ENCODE peak calls at places on chromosomes 6 and 20, in nine cellular contexts. B is activated CD8-positive, alpha-beta memory T cell treated with anti-CD3 and anti-CD28 coated beads, Interleukin-2, amount 10 ng/mL, durations not matched to agents 7 days and 5 days; W is left ventricle myocardium inferior; E is HS-27A; X is cerebellar cortex; H is HS-5; D is T follicular helper cell; K is activated CD4-positive, alpha-beta T cell treated with anti-CD3 and anti-CD28 coated beads, Interleukin-2, amount 50 U/mL, for 48 hours; Q is T-helper 1 cell. O is an unnamed sample.

GRCh38 chr6:156779206-156780116 is 2.3 kb downstream of the ARID1B start:
- DNase-seq in B (peak; percentile 68), W (peak; percentile 64), E (no peak), X (peak; percentile 52), H (no peak), D (peak; percentile 34), K (peak; percentile 66), Q (peak; percentile 41), O (peak; percentile 86)

GRCh38 chr6:113651120-113651519 is 206.0 kb upstream of the MARCKS start:
- DNase-seq in B (no peak), W (peak; percentile 62), E (no peak), X (no peak), H (no peak), D (no peak), K (no peak), Q (no peak), O (no peak)

GRCh38 chr6:22954749-22955385 is 385.5 kb downstream of the HDGFL1 start:
- DNase-seq in B (no peak), W (no peak), E (no peak), X (no peak), H (no peak), D (no peak), K (no peak), Q (no peak), O (no peak)

GRCh38 chr6:108169801-108170606 is 4.2 kb downstream of the NR2E1 start:
- DNase-seq in B (no peak), W (no peak), E (no peak), X (no peak), H (no peak), D (no peak), K (no peak), Q (no peak), O (no peak)

GRCh38 chr6:108074057-108074358 is 533 bp downstream of the OSTM1 start:
- DNase-seq in B (no peak), W (no peak), E (no peak), X (no peak), H (no peak), D (no peak), K (no peak), Q (no peak), O (no peak)

GRCh38 chr20:63697868-63698545 is 1.6 kb downstream of the TNFRSF6B start:
- DNase-seq in B (no peak), W (no peak), E (no peak), X (no peak), H (no peak), D (no peak), K (no peak), Q (no peak), O (no peak)

GRCh38 chr6:30886897-30887255 is 2.6 kb downstream of the DDR1 start:
- DNase-seq in B (no peak), W (no peak), E (no peak), X (no peak), H (no peak), D (no peak), K (no peak), Q (no peak), O (no peak)

GRCh38 chr6:42441059-42441471 is 10.7 kb downstream of the TRERF1 start:
- DNase-seq in B (no peak), W (no peak), E (no peak), X (no peak), H (no peak), D (no peak), K (no peak), Q (no peak), O (no peak)

GRCh38 chr6:126535138-126535537 is 195.2 kb downstream of the CENPW start:
- DNase-seq in B (no peak), W (no peak), E (no peak), X (no peak), H (no peak), D (no peak), K (no peak), Q (no peak), O (no peak)

GRCh38 chr6:46024122-46024769 is 8.6 kb upstream of the CLIC5 start:
- DNase-seq in B (no peak), W (no peak), E (no peak), X (no peak), H (no peak), D (no peak), K (no peak), Q (no peak), O (no peak)

GRCh38 chr20:52230406-52230805 is 38.8 kb upstream of the ZFP64 start:
- DNase-seq in B (no peak), W (no peak), E (peak; percentile 15), X (no peak), H (peak; percentile 95), D (no peak), K (no peak), Q (no peak), O (no peak)

GRCh38 chr20:62065669-62066338 is at the start of gene TAF4:
- DNase-seq in B (peak; percentile 82), W (peak; percentile 75), E (peak; percentile 9), X (peak; percentile 58), H (no peak), D (peak; percentile 75), K (peak; percentile 76), Q (peak; percentile 70), O (peak; percentile 93)

GRCh38 chr20:43915209-43916072 is 789 bp downstream of the TOX2 start:
- DNase-seq in B (no peak), W (no peak), E (no peak), X (no peak), H (no peak), D (no peak), K (peak; percentile 38), Q (no peak), O (no peak)

GRCh38 chr6:80438728-80439127 is 332.3 kb downstream of the BCKDHB start:
- DNase-seq in B (no peak), W (no peak), E (peak; percentile 69), X (no peak), H (peak; percentile 85), D (no peak), K (no peak), Q (no peak), O (no peak)

GRCh38 chr6:90611543-90611864 is 24.6 kb upstream of the MAP3K7 start:
- DNase-seq in B (no peak), W (no peak), E (no peak), X (no peak), H (no peak), D (no peak), K (no peak), Q (no peak), O (no peak)

GRCh38 chr6:64310214-64310613 is 674.6 kb downstream of the PHF3 start:
- DNase-seq in B (no peak), W (no peak), E (no peak), X (no peak), H (no peak), D (no peak), K (no peak), Q (no peak), O (no peak)

GRCh38 chr6:83511901-83512681 is at the start of gene PRSS35:
- DNase-seq in B (no peak), W (peak; percentile 45), E (no peak), X (peak; percentile 24), H (no peak), D (no peak), K (peak; percentile 21), Q (no peak), O (peak; percentile 87)

GRCh38 chr20:31979713-31980426 is 11.9 kb downstream of the XKR7 start:
- DNase-seq in B (no peak), W (no peak), E (no peak), X (no peak), H (no peak), D (no peak), K (no peak), Q (no peak), O (no peak)

GRCh38 chr20:63686492-63687321 is 9.7 kb upstream of the TNFRSF6B start:
- DNase-seq in B (no peak), W (peak; percentile 78), E (peak; percentile 38), X (no peak), H (peak; percentile 59), D (no peak), K (peak; percentile 72), Q (no peak), O (no peak)

GRCh38 chr20:46559001-46559400 is 8.5 kb upstream of the OCSTAMP start:
- DNase-seq in B (no peak), W (no peak), E (no peak), X (no peak), H (no peak), D (no peak), K (no peak), Q (no peak), O (no peak)

GRCh38 chr20:46568570-46569129 is 18.2 kb upstream of the OCSTAMP start:
- DNase-seq in B (no peak), W (peak; percentile 87), E (peak; percentile 14), X (peak; percentile 92), H (no peak), D (no peak), K (no peak), Q (no peak), O (no peak)